ENCODE peak calls at places on chromosome 13, in four cellular contexts. D is heart right ventricle, A is D721Med, V is GM23338. I is an unnamed sample.

GRCh38 chr13:112725346-112726017 is 35.6 kb downstream of the ATP11A start:
- DNase-seq in D (peak), A (no peak), V (no peak), I (peak)

GRCh38 chr13:81395368-81395767 is 1054.4 kb upstream of the SPRY2 start:
- DNase-seq in V (peak), D (no peak), A (no peak), I (no peak)

GRCh38 chr13:100895656-100896055 is 221.1 kb upstream of the TMTC4 start:
- DNase-seq in A (no peak), D (no peak), V (no peak), I (no peak)

GRCh38 chr13:104426435-104426834 is 1360.2 kb upstream of the SLC10A2 start:
- DNase-seq in A (no peak), D (no peak), V (no peak), I (no peak)

GRCh38 chr13:109794095-109794494 is 7.7 kb upstream of the IRS2 start:
- DNase-seq in V (peak), D (no peak), A (no peak), I (no peak)

GRCh38 chr13:77898097-77898496 is 20.5 kb downstream of the EDNRB start:
- DNase-seq in A (no peak), D (no peak), V (no peak), I (no peak)

GRCh38 chr13:111893607-111894443 is 173.1 kb upstream of the SOX1 start:
- DNase-seq in A (no peak), V (peak), D (no peak), I (no peak)

GRCh38 chr13:50449465-50449864 is 394.0 kb downstream of the DLEU7 start:
- DNase-seq in A (no peak), V (no peak), D (no peak), I (no peak)

GRCh38 chr13:45292176-45292575 is 48.8 kb downstream of the TPT1 start:
- DNase-seq in D (no peak), V (no peak), A (no peak), I (no peak)

GRCh38 chr13:109387438-109387837 is 398.9 kb downstream of the IRS2 start:
- DNase-seq in V (no peak), D (no peak), A (no peak), I (no peak)

GRCh38 chr13:61078976-61079770 is 336.5 kb downstream of the PCDH20 start:
- DNase-seq in V (peak), A (no peak), D (no peak), I (no peak)

GRCh38 chr13:30111810-30112209 is 195.5 kb downstream of the KATNAL1 start:
- DNase-seq in D (no peak), V (peak), A (no peak), I (no peak)

GRCh38 chr13:89695343-89696257 is 1651.9 kb upstream of the MIR17HG start:
- DNase-seq in A (no peak), D (peak), V (peak), I (no peak)

DNA sequence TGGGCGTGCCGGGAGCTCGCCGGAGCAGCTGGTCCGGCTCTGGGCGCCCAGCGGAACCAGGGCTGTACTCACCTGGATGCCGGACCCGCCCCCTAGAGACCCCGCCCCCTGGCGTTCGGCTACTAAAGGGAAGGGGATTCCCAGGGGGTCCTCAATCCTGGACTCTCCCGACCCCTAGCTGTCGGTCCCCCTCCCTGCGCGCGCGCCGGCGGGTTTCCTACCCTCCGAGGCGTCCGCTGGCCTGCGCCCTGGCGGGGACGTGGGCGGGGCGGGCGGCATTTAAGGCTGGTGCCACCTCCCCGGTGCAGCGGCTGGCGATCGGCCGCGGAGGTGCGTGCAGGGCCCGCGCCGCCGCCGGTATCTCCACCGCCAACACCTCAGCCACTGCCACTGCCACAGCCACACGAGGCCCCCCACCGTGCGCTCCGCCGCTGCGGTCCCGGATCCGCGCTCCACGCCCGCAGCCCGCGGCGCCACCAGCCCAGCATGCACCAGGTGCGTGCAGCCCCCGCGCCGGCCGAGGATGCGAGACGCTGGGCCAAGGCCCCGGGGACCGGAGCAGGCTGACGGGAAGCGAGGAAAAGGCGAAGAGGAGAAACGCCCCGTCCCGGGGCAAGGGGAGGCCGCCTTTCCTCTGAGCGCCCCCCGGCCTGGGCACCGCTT is at the start of gene ATP12A:
- DNase-seq in V (peak), A (no peak), D (no peak), I (no peak)
- TF ChIP-seq CTCF in V (no peak), A (no peak), D (peak), I (no peak)

DNA sequence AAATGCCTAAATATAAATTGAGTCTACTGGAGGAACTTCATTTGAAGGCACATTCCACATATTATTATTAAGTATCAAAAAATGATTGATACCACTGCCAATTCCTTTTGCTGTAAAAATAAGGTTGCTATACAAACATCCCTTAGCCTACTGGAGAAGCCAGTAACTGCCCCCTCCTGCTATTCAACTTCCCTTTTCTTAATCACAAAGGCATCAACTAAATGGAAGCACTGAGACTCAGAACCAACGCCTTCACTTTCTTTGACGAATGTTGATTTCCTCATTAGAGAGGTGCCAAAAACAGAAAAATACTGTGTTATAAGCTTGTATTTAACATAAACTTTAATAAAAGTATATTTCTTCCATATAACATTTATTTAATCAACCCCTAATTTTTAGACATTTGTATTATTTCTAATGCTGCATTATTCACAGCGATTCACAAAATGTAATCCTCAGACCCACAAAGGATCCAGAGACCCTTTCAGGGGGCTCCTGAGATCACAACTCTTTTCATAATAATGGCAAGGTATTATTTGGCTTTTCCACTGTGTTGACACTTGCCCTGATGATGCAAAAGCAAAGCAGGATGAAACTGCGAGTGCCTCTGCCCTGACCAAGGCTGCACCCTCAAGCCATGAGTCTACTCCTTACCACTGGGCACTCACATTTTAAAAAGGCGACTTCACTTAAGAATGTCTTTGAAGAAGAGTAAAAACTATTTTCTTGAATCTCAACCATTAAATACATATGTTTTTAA is 11.6 kb downstream of the ELF1 start:
- DNase-seq in V (peak), A (no peak), D (no peak), I (no peak)
- TF ChIP-seq CTCF in V (no peak), A (no peak), D (no peak), I (no peak)

GRCh38 chr13:75687145-75687763 is 51.1 kb downstream of the LMO7 start:
- DNase-seq in D (no peak), A (no peak), V (peak), I (no peak)
- TF ChIP-seq CTCF in D (peak), A (peak), V (peak), I (peak)

GRCh38 chr13:114017966-114018365 is 44.1 kb upstream of the C13orf46 start:
- DNase-seq in A (no peak), V (no peak), D (no peak), I (no peak)

GRCh38 chr13:114015608-114016295 is 41.9 kb upstream of the C13orf46 start:
- DNase-seq in V (no peak), D (peak), A (no peak), I (peak)

GRCh38 chr13:114016321-114017027 is 42.6 kb upstream of the C13orf46 start:
- DNase-seq in V (no peak), A (no peak), D (no peak), I (no peak)

GRCh38 chr13:114018461-114019055 is 44.7 kb upstream of the C13orf46 start:
- DNase-seq in D (no peak), A (no peak), V (no peak), I (no peak)

DNA sequence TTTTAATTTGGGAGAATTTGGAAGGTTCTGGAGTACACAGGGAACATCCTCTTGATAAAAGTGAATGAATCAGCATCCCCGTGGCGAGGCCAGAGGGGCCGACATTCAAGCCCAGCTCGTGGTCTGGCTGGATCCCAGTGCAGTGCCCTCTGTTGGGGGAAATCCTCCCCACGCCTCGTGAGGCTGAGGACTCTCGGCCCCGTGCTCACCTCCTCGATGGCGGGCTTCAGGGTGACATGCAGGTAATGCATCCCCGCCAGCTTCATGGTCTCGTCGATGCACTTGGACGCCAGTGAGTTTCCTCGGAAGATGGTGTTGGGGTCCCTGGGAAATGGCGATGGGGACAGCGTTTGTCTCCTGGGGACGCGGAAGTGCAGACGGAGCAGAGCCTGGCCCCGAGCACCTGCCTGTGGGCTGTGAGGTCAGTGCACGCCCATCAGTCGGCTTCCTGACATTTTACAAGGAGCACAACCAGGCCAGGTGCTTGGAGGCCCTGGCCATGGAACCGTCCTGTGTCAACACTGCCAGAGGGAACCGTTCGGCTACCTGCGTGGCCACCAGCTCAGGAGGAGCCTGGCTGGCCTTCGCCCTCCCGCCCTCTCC is 43.3 kb upstream of the C13orf46 start:
- DNase-seq in V (peak), A (no peak), D (no peak), I (no peak)
- TF ChIP-seq CTCF in V (peak), A (no peak), D (peak), I (no peak)

GRCh38 chr13:27961227-27962085 is 7.7 kb downstream of the CDX2 start:
- DNase-seq in A (no peak), D (no peak), V (peak), I (no peak)

GRCh38 chr13:27959976-27960361 is 9.1 kb downstream of the CDX2 start:
- DNase-seq in V (no peak), A (no peak), D (no peak), I (no peak)

GRCh38 chr13:27958928-27959539 is 10.1 kb downstream of the CDX2 start:
- DNase-seq in V (no peak), A (no peak), D (no peak), I (no peak)

GRCh38 chr13:27962128-27962841 is 6.8 kb downstream of the CDX2 start:
- DNase-seq in V (peak), D (no peak), A (no peak), I (no peak)

GRCh38 chr13:27960362-27961226 is 8.5 kb downstream of the CDX2 start:
- DNase-seq in A (peak), V (peak), D (peak), I (no peak)
- TF ChIP-seq CTCF in A (peak), V (peak), D (peak), I (no peak)

DNA sequence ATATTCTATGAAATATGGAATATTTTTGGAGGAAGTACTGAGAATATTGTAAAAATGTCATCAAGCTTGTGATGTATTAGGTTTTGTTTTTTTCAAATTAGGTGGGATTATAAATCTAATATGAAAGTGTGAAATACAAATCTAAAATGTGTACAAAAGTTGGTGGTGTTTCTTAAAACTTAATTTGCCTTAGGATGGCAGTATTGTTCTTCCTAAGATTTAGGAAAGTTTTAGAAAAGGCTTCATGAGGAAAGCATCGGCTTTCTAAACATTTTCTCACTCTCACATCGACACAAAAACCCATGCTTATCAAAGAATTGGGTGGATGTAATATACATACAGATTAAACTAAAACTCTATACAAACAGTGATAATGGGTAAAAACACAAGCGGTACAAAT is 972.0 kb upstream of the PCDH20 start:
- DNase-seq in A (no peak), V (peak), D (no peak), I (no peak)
- TF ChIP-seq CTCF in A (peak), V (peak), D (no peak), I (no peak)

GRCh38 chr13:39364797-39365468 is 238.1 kb downstream of the LHFPL6 start:
- DNase-seq in D (no peak), V (peak), A (no peak), I (no peak)
- TF ChIP-seq CTCF in D (no peak), V (no peak), A (no peak), I (no peak)

GRCh38 chr13:49226613-49227012 is 6.5 kb downstream of the MLNR start:
- DNase-seq in A (no peak), D (no peak), V (no peak), I (no peak)

GRCh38 chr13:49220035-49220855 is at the start of gene MLNR:
- DNase-seq in V (peak), A (peak), D (peak), I (no peak)

GRCh38 chr13:49219647-49220034 is 497 bp upstream of the MLNR start:
- DNase-seq in V (no peak), A (peak), D (no peak), I (no peak)

GRCh38 chr13:49220856-49221614 is 897 bp downstream of the MLNR start:
- DNase-seq in D (no peak), V (peak), A (no peak), I (no peak)

DNA sequence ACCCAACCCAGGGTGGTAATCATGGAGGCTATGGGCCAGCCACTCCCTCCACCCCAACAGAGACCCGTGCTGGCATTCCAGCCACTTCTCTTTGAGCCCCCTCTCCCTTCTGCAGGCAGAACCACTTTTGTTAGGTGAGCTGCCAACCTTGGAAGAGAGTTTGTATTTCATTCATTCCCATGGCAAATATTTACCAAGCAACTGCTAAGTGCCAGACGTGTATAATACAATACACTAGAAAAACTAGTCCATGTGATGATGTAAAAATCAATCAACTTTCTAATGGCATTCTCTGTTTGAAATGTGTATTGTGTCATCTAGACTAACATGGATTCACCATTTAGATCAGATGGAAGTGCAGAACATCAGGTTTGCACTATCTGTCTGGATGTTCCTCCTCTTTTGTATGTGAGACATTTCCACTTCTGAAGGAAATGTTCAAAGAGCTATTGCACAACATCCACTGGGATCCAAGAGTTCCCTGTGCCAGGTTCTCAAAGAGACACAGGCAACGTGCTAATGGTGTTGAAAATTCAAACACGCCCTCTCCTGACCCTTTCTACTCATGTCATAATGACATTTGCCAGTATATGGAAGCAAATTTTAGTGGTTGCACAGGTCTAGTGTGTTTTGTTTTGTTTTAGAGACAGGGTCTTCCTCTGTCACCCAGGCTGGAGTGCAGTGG is 5.4 kb downstream of the MLNR start:
- DNase-seq in D (no peak), A (no peak), V (no peak), I (no peak)
- TF ChIP-seq CTCF in D (no peak), A (no peak), V (no peak), I (no peak)

GRCh38 chr13:84844473-84844872 is 954.7 kb downstream of the SLITRK6 start:
- DNase-seq in D (no peak), V (peak), A (no peak), I (no peak)
- TF ChIP-seq CTCF in D (no peak), V (peak), A (peak), I (no peak)

GRCh38 chr13:47611664-47612288 is 389.3 kb downstream of the SUCLA2 start:
- DNase-seq in V (no peak), A (no peak), D (no peak), I (no peak)
- TF ChIP-seq CTCF in V (peak), A (no peak), D (no peak), I (no peak)